ENCODE peak calls at places on chromosomes 1 and 21, in four cellular contexts. C, G, P and R are unnamed samples. For H3K4me1 and H3K27me3, the result is how much of the 10 kb centered on the place peaks cover.

GRCh38 chr1:71414229-71414628 is 333.4 kb upstream of the ZRANB2 start:
- DNase-seq in C (no peak), G (no peak), P (no peak), R (no peak)

GRCh38 chr1:51086496-51087271 is 15.3 kb upstream of the C1orf185 start:
- DNase-seq in C (no peak), P (no peak), G (no peak), R (no peak)

GRCh38 chr21:37073417-37074194 is 552 bp downstream of the TTC3 start:
- DNase-seq in G (peak), P (peak), C (no peak), R (no peak)

GRCh38 chr1:44631647-44632510 is 42.4 kb downstream of the TMEM53 start:
- DNase-seq in C (peak), P (peak), G (peak), R (peak)

GRCh38 chr1:204818998-204819397 is 51.7 kb upstream of the NFASC start:
- DNase-seq in C (no peak), G (no peak), P (no peak), R (no peak)

GRCh38 chr1:179924268-179924667 is 30.3 kb upstream of the CEP350 start:
- DNase-seq in G (no peak), C (no peak), P (no peak), R (no peak)

GRCh38 chr1:62070384-62071011 is 124.2 kb upstream of the L1TD1 start:
- DNase-seq in C (no peak), G (peak), P (no peak), R (peak)

GRCh38 chr1:11453742-11454442 is 25.1 kb upstream of the DISP3 start:
- DNase-seq in P (no peak), C (no peak), G (no peak), R (no peak)

GRCh38 chr1:219174672-219175564 is 1.2 kb downstream of the LYPLAL1 start:
- DNase-seq in G (peak), C (no peak), P (peak), R (peak)

GRCh38 chr1:31843506-31843905 is 27.7 kb upstream of the SPOCD1 start:
- DNase-seq in P (no peak), G (no peak), C (no peak), R (no peak)

GRCh38 chr1:205012416-205013140 is 30.4 kb upstream of the CNTN2 start:
- DNase-seq in C (no peak), P (no peak), G (no peak), R (no peak)

GRCh38 chr1:66752000-66752592 is at the start of gene DYNLT5:
- DNase-seq in C (no peak), G (peak), P (no peak), R (no peak)

GRCh38 chr1:88774151-88774556 is 90.1 kb downstream of the PKN2 start:
- DNase-seq in C (no peak), G (no peak), P (no peak), R (no peak)

GRCh38 chr1:31696246-31696645 is 7.6 kb downstream of the COL16A1 start:
- DNase-seq in G (no peak), P (no peak), C (no peak), R (no peak)

GRCh38 chr1:77354996-77355395 is 73.2 kb downstream of the AK5 start:
- DNase-seq in C (no peak), P (no peak), G (no peak), R (no peak)

GRCh38 chr1:21552715-21553114 is 43.5 kb downstream of the ALPL start:
- DNase-seq in P (no peak), G (peak), C (no peak), R (no peak)

GRCh38 chr1:43449708-43450069 is 4.0 kb downstream of the HYI start:
- DNase-seq in C (no peak), P (peak), G (no peak), R (no peak)

GRCh38 chr1:3607703-3608065 is 3.6 kb downstream of the MEGF6 start:
- DNase-seq in G (no peak), C (no peak), P (no peak), R (no peak)

GRCh38 chr1:188670837-188671236 is 1806.8 kb downstream of the BRINP3 start:
- DNase-seq in C (no peak), P (no peak), G (no peak), R (no peak)

GRCh38 chr1:50750021-50750619 is 209.9 kb downstream of the FAF1 start:
- DNase-seq in G (peak), C (no peak), P (no peak), R (peak)

GRCh38 chr1:58755468-58755872 is 28.4 kb downstream of the JUN start:
- DNase-seq in C (no peak), P (peak), G (no peak), R (no peak)

GRCh38 chr1:182350839-182351238 is 40.8 kb downstream of the GLUL start:
- DNase-seq in C (peak), G (no peak), P (no peak), R (no peak)

GRCh38 chr21:41632748-41633475 is 125.0 kb upstream of the TMPRSS2 start:
- DNase-seq in G (no peak), C (no peak), P (no peak), R (no peak)

GRCh38 chr1:202694354-202694753 is 15.9 kb downstream of the SYT2 start:
- DNase-seq in C (no peak), G (no peak), P (no peak), R (no peak)

GRCh38 chr1:46087891-46088290 is 44.5 kb downstream of the PIK3R3 start:
- DNase-seq in C (no peak), G (no peak), P (no peak), R (no peak)

GRCh38 chr1:225464851-225465792 is 37.3 kb upstream of the LBR start:
- DNase-seq in C (no peak), P (no peak), G (no peak), R (peak)

GRCh38 chr1:35298464-35298863 is 30.0 kb downstream of the ZMYM4 start:
- DNase-seq in C (no peak), G (peak), P (no peak), R (peak)

GRCh38 chr1:2334883-2335534 is 56.3 kb downstream of the MORN1 start:
- DNase-seq in G (no peak), P (no peak), C (no peak), R (no peak)

GRCh38 chr1:26412180-26412840 is 1.7 kb downstream of the LIN28A start:
- DNase-seq in G (peak), C (no peak), P (no peak), R (peak)

GRCh38 chr1:167454929-167455785 is 63.2 kb downstream of the CD247 start:
- DNase-seq in G (peak), C (no peak), P (peak), R (peak)

GRCh38 chr1:76381450-76382108 is 307.0 kb downstream of the ST6GALNAC3 start:
- DNase-seq in G (no peak), C (no peak), P (no peak), R (no peak)

GRCh38 chr1:223022641-223023473 is 120.2 kb downstream of the TLR5 start:
- DNase-seq in P (no peak), G (no peak), C (no peak), R (peak)

GRCh38 chr1:97740891-97741290 is 179.9 kb downstream of the DPYD start:
- DNase-seq in G (peak), P (no peak), C (no peak), R (no peak)

GRCh38 chr1:213585959-213586608 is 401.7 kb upstream of the PROX1 start:
- DNase-seq in P (no peak), C (no peak), G (peak), R (no peak)

GRCh38 chr21:42834730-42835191 is 44.6 kb downstream of the WDR4 start:
- DNase-seq in C (peak), G (no peak), P (peak), R (no peak)

GRCh38 chr1:67004176-67004575 is 49.8 kb downstream of the SLC35D1 start:
- DNase-seq in P (no peak), C (no peak), G (no peak), R (no peak)

GRCh38 chr1:36055706-36056105 is 28.2 kb upstream of the TEKT2 start:
- DNase-seq in G (no peak), C (no peak), P (no peak), R (no peak)

GRCh38 chr1:19317126-19317910 is 5.2 kb downstream of the SLC66A1 start:
- DNase-seq in P (no peak), C (no peak), G (no peak), R (no peak)

GRCh38 chr1:99691175-99691574 is 45.3 kb downstream of the PALMD start:
- DNase-seq in G (no peak), C (no peak), P (no peak), R (no peak)

DNA sequence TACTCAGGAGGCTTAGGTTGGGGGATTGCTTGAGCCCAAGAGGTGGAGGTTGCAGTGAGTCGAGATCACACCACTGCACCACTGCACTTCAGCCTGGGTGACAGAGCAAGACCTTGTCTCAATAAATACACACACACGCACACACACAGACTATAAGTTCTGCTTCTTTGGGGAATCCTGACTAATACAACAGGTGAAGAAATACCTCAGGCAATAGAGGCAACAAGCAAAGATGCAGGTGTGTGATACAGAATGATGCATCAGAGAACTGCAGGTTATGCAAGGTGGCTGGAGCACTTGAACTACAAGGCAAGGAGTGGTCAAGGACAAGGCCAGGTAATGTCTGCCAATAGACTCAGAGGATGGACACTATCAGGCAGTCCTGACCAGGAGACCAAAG is 117.6 kb upstream of the ZNF678 start:
- DNase-seq in C (no peak), P (no peak), G (no peak), R (no peak)
- H3K4me3 ChIP-seq in C (no peak), P (no peak), G (no peak), R (no peak)

GRCh38 chr1:178096421-178096820 is 2.5 kb downstream of the RASAL2 start:
- DNase-seq in P (no peak), G (no peak), C (no peak), R (no peak)
- H3K4me1 ChIP-seq in P (under half), G (under half), C (under half), R (under half)

GRCh38 chr1:38721816-38722215 is 137.8 kb downstream of the RRAGC start:
- DNase-seq in G (no peak), C (no peak), P (no peak), R (no peak)

GRCh38 chr1:38724160-38725131 is 135.1 kb downstream of the RRAGC start:
- DNase-seq in G (no peak), P (no peak), C (no peak), R (no peak)

GRCh38 chr1:38728176-38728908 is 131.2 kb downstream of the RRAGC start:
- DNase-seq in C (no peak), P (no peak), G (no peak), R (peak)

GRCh38 chr1:38730511-38731397 is 128.8 kb downstream of the RRAGC start:
- DNase-seq in G (no peak), C (no peak), P (no peak), R (no peak)

DNA sequence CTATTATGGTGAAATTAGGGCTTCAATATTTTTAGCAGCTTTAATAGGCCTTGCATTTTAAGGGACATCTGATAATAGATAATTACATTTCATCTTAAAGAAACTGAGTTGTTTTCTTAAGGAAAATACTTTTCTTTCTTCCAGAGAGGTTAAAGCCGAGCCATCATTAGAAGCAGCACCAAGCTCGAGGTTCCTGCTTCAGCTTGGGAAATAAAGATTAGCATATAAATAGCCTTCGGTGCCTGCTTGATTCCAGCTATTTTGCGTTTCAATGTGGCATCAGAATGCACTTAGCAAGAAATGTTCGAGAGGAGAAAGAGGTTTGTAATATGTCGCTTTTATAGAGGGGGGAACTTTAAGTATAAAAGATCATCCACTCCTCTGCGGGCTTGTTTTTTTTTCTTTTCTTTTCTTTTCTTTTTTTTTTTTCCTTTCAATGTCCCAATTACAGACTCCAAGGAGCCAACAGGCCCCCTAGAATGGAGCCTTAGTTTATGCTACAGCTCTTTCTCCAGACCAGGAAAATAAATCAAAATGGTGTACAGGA is 131.9 kb downstream of the RRAGC start:
- DNase-seq in G (peak), C (no peak), P (no peak), R (peak)
- H3K27me3 ChIP-seq in G (under half), C (under half), P (under half), R (under half)

DNA sequence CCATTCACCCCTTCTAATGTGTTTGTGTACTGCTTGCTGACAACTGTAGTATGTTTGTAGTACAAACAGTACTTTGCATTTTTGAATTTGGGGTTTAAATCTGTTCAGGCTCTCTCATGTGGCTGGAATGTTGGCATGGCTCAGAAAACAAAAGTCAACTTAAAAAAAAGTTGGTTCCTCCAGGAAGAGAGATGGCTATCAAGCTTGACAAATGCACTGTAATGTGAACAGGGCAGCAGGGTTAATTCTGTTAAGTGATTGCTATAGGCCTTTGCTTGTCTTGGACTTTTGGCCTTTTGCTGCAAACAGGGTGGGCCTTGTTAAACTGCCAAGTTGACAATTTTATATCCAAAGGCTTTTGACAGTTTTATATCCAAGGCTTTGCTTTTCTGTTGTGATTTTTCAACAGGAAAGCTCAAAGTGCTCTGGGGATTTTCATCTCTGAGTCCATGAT is 169.8 kb downstream of the LTN1 start:
- DNase-seq in P (no peak), C (no peak), G (no peak), R (no peak)
- H3K4me3 ChIP-seq in P (no peak), C (no peak), G (no peak), R (no peak)

GRCh38 chr1:230102046-230102445 is 35.0 kb downstream of the GALNT2 start:
- DNase-seq in C (no peak), P (no peak), G (no peak), R (no peak)
- H3K4me1 ChIP-seq in C (half or more), P (under half), G (under half), R (under half)